ENCODE peak calls at places on chromosomes 7 and 10, in five cellular contexts. H, U, E, C and N are unnamed samples.

GRCh38 chr10:75211007-75211735 is 575 bp downstream of the VDAC2 start:
- DNase-seq in H (no peak), U (no peak), E (no peak), C (no peak), N (no peak)

GRCh38 chr7:6121141-6121540 is 90.0 kb downstream of the ANKRD61 start:
- DNase-seq in H (no peak), U (no peak), E (no peak), C (no peak), N (no peak)

GRCh38 chr7:68050627-68051026 is 1054.0 kb downstream of the TYW1 start:
- DNase-seq in H (no peak), U (no peak), E (no peak), C (no peak), N (no peak)

GRCh38 chr7:116239019-116239418 is 28.7 kb downstream of the TES start:
- DNase-seq in H (no peak), U (no peak), E (no peak), C (no peak), N (no peak)

GRCh38 chr7:150951181-150951520 is 27.0 kb downstream of the KCNH2 start:
- DNase-seq in H (no peak), U (no peak), E (no peak), C (no peak), N (peak)

GRCh38 chr7:128020161-128020560 is 11.1 kb downstream of the LRRC4 start:
- DNase-seq in H (no peak), U (no peak), E (peak), C (peak), N (no peak)

GRCh38 chr7:2387897-2388636 is 15.3 kb upstream of the CHST12 start:
- DNase-seq in H (peak), U (no peak), E (no peak), C (no peak), N (no peak)

GRCh38 chr7:50684702-50685074 is 98.0 kb downstream of the GRB10 start:
- DNase-seq in H (no peak), U (no peak), E (no peak), C (no peak), N (no peak)

GRCh38 chr10:12638103-12638502 is 288.8 kb downstream of the CAMK1D start:
- DNase-seq in H (no peak), U (no peak), E (no peak), C (no peak), N (no peak)

GRCh38 chr7:139358541-139359365 is 941 bp upstream of the LUC7L2 start:
- DNase-seq in H (no peak), U (no peak), E (no peak), C (peak), N (no peak)

GRCh38 chr10:14782691-14783363 is 8.1 kb upstream of the FAM107B start:
- DNase-seq in H (no peak), U (no peak), E (peak), C (no peak), N (no peak)

GRCh38 chr10:73965890-73966768 is 31.8 kb upstream of the VCL start:
- DNase-seq in H (peak), U (peak), E (peak), C (no peak), N (peak)

GRCh38 chr10:124072541-124072940 is 20.9 kb downstream of the CHST15 start:
- DNase-seq in H (no peak), U (no peak), E (no peak), C (no peak), N (no peak)

GRCh38 chr10:122276611-122277205 is 5.6 kb downstream of the BTBD16 start:
- DNase-seq in H (no peak), U (no peak), E (no peak), C (no peak), N (no peak)

GRCh38 chr10:109963439-109963838 is 40.1 kb upstream of the XPNPEP1 start:
- DNase-seq in H (no peak), U (no peak), E (no peak), C (no peak), N (no peak)

GRCh38 chr10:71264345-71265200 is 52.2 kb downstream of the UNC5B start:
- DNase-seq in H (no peak), U (no peak), E (no peak), C (no peak), N (no peak)

GRCh38 chr10:104201636-104202035 is 30.5 kb downstream of the CFAP43 start:
- DNase-seq in H (no peak), U (no peak), E (no peak), C (no peak), N (no peak)

GRCh38 chr7:52005613-52006012 is 689.0 kb upstream of the COBL start:
- DNase-seq in H (no peak), U (no peak), E (no peak), C (no peak), N (no peak)

GRCh38 chr10:124949543-124949942 is 7.6 kb downstream of the ZRANB1 start:
- DNase-seq in H (no peak), U (no peak), E (no peak), C (no peak), N (no peak)

GRCh38 chr7:96285579-96285978 is 36.3 kb downstream of the SLC25A13 start:
- DNase-seq in H (no peak), U (no peak), E (no peak), C (no peak), N (no peak)

GRCh38 chr10:43124574-43125273 is 13.5 kb upstream of the CSGALNACT2 start:
- DNase-seq in H (peak), U (no peak), E (peak), C (no peak), N (no peak)

GRCh38 chr7:95549818-95550529 is 46.3 kb downstream of the PDK4 start:
- DNase-seq in H (peak), U (peak), E (no peak), C (no peak), N (no peak)

GRCh38 chr7:27636326-27637006 is 26.2 kb downstream of the HIBADH start:
- DNase-seq in H (no peak), U (no peak), E (no peak), C (no peak), N (no peak)

GRCh38 chr10:83725567-83725966 is 413.7 kb upstream of the GHITM start:
- DNase-seq in H (no peak), U (no peak), E (no peak), C (no peak), N (no peak)

DNA sequence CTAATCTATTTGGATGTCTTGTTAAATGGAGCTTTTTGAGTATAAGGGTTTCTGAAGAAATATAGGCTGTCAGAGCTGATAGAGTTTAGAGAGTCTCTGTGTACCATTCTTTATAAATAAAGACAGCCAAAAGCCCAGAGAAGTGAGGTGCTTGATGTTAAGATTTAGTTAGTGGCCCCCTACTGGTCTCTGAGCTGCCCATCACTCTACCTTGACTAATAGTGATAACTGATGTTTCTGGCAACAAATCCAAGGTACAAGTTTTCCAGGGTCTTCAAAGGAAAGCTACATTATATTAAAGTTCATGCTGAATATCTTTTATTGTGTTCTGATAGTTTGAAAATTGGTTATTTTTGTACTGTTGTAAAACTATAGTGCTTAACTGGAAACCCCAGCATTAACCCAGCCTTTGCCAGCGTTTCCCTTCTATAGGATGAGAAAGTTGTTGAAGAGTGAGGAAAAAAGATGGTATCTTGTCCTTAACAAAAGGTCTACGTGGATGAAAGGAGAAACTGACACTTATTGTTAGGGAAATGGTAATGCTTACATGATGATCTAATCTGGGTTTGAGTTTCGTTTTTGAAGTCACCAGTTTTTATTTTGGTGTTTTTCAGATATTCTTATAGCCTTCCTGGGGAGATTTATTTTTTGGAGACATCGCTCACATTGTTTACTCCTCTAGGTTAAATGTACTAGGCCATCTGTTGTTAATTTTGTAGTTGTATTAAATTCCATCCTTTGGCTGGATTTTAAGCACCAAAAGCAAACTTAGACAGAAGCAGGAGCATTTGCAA is 79.0 kb downstream of the AUTS2 start:
- DNase-seq in H (no peak), U (no peak), E (no peak), C (peak), N (no peak)
- TF ChIP-seq CTCF in H (peak), U (no peak), E (peak), C (peak), N (peak)

GRCh38 chr10:44306762-44307161 is 78.1 kb downstream of the CXCL12 start:
- DNase-seq in H (no peak), U (no peak), E (no peak), C (peak), N (no peak)
- TF ChIP-seq CTCF in H (no peak), U (no peak), E (no peak), C (no peak), N (no peak)

GRCh38 chr7:140506788-140507464 is 27.6 kb upstream of the MKRN1 start:
- DNase-seq in H (peak), U (no peak), E (no peak), C (no peak), N (peak)
- TF ChIP-seq CTCF in H (no peak), U (peak), E (no peak), C (no peak), N (no peak)

GRCh38 chr7:44638611-44639557 is 32.5 kb downstream of the OGDH start:
- DNase-seq in H (peak), U (no peak), E (peak), C (peak), N (no peak)
- TF ChIP-seq CTCF in H (no peak), U (no peak), E (no peak), C (no peak), N (no peak)